ENCODE peak calls at places on chromosomes 3 and 15, in seven cellular contexts. H is A549, T is NCI-H774, D is SIG-M5, O is GM23338, N is OCI-LY7, G is transverse colon. M is an unnamed sample.

GRCh38 chr15:48677821-48678220 is 32.3 kb upstream of the FBN1 start:
- DNase-seq in G (no peak), H (no peak), O (no peak), N (no peak), T (no peak), D (no peak), M (no peak)

GRCh38 chr3:197820550-197821335 is 29.7 kb downstream of the LRCH3 start:
- DNase-seq in T (no peak), G (no peak), N (no peak), H (peak), D (no peak), O (no peak), M (no peak)

GRCh38 chr3:126782554-126782953 is 78.5 kb downstream of the CHCHD6 start:
- DNase-seq in D (no peak), N (no peak), G (peak), H (peak), O (peak), T (no peak), M (peak)

GRCh38 chr15:62094398-62094797 is 27.6 kb downstream of the C2CD4A start:
- DNase-seq in H (no peak), D (no peak), N (no peak), O (no peak), G (no peak), T (no peak), M (no peak)

GRCh38 chr15:78726870-78727551 is 84.3 kb downstream of the ADAMTS7 start:
- DNase-seq in O (peak), N (peak), H (peak), T (no peak), D (no peak), G (peak), M (peak)

GRCh38 chr3:188220988-188221818 is 67.2 kb downstream of the LPP start:
- DNase-seq in N (no peak), H (no peak), T (no peak), D (no peak), G (peak), O (no peak), M (no peak)

GRCh38 chr3:16305121-16305541 is 40.1 kb downstream of the OXNAD1 start:
- DNase-seq in O (no peak), T (no peak), D (no peak), H (no peak), G (no peak), N (no peak), M (no peak)

GRCh38 chr3:43286886-43287301 is 554 bp downstream of the SNRK start:
- DNase-seq in T (no peak), H (peak), O (peak), G (peak), N (no peak), D (no peak), M (no peak)

GRCh38 chr3:182241777-182242556 is 530.2 kb downstream of the SOX2 start:
- DNase-seq in G (no peak), T (peak), D (no peak), O (no peak), N (no peak), H (no peak), M (no peak)

GRCh38 chr15:80660114-80660513 is 35.0 kb upstream of the ABHD17C start:
- DNase-seq in O (peak), D (no peak), H (peak), G (peak), T (peak), N (no peak), M (peak)

GRCh38 chr3:71956716-71957115 is 171.8 kb upstream of the PROK2 start:
- DNase-seq in N (no peak), H (no peak), G (no peak), T (no peak), O (peak), D (no peak), M (no peak)

GRCh38 chr3:160018959-160019358 is 30.3 kb downstream of the IL12A start:
- DNase-seq in H (no peak), T (peak), G (no peak), N (no peak), O (no peak), D (no peak), M (no peak)